ENCODE peak calls at places on chromosomes 4 and X, in five cellular contexts. W is PC-3, C is neural progenitor cell, U is GM23338, O is HCT116. R is an unnamed sample.

GRCh38 chrX:43165343-43165920 is 387.5 kb upstream of the PPP1R2C start:
- DNase-seq in W (no peak), C (no peak), U (no peak), O (no peak), R (no peak)

GRCh38 chrX:8988456-8988855 is 45.5 kb downstream of the FAM9B start:
- DNase-seq in W (peak), C (peak), U (peak), O (no peak), R (peak)

GRCh38 chrX:51158261-51158660 is 174.4 kb upstream of the NUDT10 start:
- DNase-seq in W (no peak), C (no peak), U (no peak), O (no peak), R (no peak)

GRCh38 chr4:139011220-139011950 is 4.2 kb upstream of the NOCT start:
- DNase-seq in W (no peak), C (no peak), U (no peak), O (no peak), R (peak)

GRCh38 chr4:788636-789297 is 37.2 kb downstream of the CPLX1 start:
- DNase-seq in W (no peak), C (no peak), U (no peak), O (no peak), R (no peak)

GRCh38 chr4:76589402-76589801 is 154.4 kb downstream of the SHROOM3 start:
- DNase-seq in W (peak), C (peak), U (peak), O (no peak), R (peak)

GRCh38 chr4:10639100-10639499 is 45.5 kb downstream of the CLNK start:
- DNase-seq in W (peak), C (peak), U (no peak), O (no peak), R (no peak)

GRCh38 chr4:137677851-137678250 is 145.6 kb upstream of the PCDH18 start:
- DNase-seq in W (peak), C (no peak), U (no peak), O (no peak), R (no peak)

GRCh38 chr4:147749811-147750321 is 18.0 kb downstream of the ARHGAP10 start:
- DNase-seq in W (no peak), C (peak), U (no peak), O (no peak), R (no peak)

GRCh38 chr4:123661080-123661737 is 264.6 kb downstream of the SPRY1 start:
- DNase-seq in W (peak), C (no peak), U (peak), O (peak), R (peak)

DNA sequence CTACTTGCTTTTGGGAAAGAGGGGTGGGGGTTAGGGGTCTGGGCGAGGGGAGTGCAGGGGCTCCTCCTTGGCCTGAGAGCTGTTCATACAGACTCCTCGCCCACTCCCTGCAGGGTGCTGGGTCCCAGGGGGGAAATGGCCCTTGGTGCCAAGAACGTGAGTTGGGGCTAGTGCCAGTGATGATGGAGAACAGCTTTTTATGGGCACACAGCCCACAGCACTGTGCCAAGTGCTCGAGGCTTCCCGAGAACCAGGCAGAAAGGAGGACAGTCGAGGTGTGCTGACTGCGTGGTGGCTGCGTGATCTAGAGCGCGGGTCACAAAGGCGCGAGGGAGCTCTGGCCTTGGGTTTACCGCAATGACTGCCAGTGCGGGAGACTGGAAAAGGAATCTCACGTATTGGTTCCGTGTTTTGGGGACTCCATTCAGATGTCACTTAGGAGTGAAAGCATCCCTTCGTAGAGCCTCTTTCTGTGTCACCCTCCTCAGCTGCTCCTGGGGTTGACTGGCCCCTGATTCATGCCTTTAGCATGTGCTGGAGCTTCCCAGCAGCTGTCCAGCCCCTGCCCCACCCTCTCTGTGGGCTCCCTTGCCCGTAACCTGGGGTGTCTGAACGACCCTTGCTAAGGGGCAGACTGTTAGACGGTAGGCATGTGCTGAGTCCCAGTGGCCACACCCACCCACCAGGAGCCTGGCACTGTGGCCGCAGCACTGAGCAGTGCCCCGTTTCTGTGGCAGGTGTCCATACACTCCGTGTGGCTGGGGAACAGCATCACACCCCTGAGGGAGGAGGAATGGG is 20.9 kb upstream of the MSANTD1 start:
- DNase-seq in W (no peak), C (no peak), U (no peak), O (no peak), R (no peak)
- TF ChIP-seq EZH2phosphoT487 in W (no peak), C (no peak), U (no peak), O (no peak), R (no peak)

GRCh38 chr4:126954537-126955291 is 678.0 kb upstream of the INTU start:
- DNase-seq in W (no peak), C (peak), U (no peak), O (no peak), R (no peak)

GRCh38 chr4:126955292-126956191 is 677.2 kb upstream of the INTU start:
- DNase-seq in W (no peak), C (no peak), U (peak), O (no peak), R (no peak)

GRCh38 chr4:126957555-126958440 is 675.0 kb upstream of the INTU start:
- DNase-seq in W (no peak), C (no peak), U (no peak), O (no peak), R (no peak)

GRCh38 chr4:126958482-126958881 is 674.3 kb upstream of the INTU start:
- DNase-seq in W (no peak), C (no peak), U (no peak), O (no peak), R (no peak)

DNA sequence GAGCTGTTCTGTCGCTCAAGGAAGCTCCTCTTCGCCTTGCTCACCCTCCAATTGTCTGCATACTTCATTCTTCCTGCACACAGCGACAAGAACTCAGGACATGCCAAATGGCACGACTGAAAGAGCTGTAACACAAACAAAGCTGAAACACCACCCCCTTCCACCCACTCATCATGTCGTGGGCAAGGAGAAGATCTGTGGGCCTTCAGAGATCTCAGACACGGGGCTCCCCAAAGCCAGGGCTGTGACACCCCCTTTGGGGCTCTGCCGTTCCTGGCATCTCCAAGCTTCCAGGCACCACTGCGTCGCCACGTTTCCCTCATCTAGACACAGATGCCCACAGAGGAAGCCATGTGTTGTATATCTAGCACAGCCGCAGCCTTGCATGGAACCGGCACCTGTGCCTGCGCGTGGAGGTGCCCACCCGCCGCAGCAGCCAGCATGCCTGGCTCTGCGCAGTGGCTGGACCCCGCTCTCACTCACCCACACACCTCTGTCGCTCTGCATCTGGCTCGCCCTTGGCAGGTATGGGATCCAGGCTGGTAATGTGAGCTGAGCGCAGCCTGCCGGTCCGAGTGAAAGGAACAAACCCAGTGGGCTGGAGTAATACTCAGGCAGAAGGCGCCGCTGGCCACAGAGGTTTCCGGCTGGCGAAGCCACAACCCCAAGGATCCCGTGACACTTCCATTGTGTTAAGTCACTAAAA is 676.4 kb upstream of the INTU start:
- DNase-seq in W (no peak), C (no peak), U (no peak), O (no peak), R (no peak)
- H2AFZ ChIP-seq in W (no peak), C (no peak), U (peak), O (no peak), R (no peak)

DNA sequence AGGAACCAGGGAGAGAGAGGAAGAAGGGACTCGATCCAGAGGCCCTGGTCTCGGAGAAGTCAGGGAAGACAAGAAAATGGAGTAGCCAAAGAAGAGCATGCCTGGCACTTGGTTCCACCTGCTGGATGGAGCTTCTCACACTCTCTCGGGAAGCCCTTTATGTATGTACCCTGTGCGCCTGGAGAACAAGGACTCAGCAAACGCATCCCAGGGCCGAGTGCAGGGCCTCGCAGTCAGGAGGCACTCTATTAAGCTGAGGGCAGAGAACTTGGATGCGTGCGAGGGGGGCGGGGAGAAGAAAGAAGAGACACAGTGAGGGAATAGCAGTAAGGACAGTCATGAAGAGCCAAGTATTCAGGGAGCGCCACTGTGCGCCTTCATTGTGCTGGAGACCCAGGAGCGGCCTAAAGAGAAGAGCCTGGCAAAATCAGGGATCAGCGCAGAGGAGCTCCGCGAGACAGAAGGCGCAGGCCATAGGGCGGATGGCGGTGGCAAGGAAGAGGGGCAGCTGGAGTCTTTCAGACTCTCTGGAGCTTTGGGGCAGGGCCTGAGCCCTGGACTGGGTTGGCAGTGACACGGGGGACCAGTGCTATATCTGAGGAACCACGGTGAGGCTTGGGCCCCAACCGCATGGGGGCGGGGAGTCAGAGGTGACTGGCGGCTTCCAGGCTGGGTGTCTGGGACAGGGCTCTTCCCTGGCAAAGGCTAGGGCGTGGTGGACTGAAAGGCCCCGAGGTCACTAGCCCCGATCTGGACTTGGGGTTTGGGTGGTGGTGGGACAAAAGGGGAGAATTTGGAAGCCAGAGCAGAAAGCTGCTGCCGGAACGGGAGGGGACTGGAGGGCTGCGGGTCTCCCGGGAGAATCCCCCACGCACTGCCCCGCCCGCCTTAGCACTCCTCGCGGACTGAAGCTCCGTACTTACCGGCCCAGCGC is 1.9 kb upstream of the SEPTIN6 start:
- DNase-seq in W (no peak), C (peak), U (peak), O (no peak), R (peak)
- TF ChIP-seq CTCF in W (no peak), C (no peak), U (peak), O (no peak), R (no peak)

DNA sequence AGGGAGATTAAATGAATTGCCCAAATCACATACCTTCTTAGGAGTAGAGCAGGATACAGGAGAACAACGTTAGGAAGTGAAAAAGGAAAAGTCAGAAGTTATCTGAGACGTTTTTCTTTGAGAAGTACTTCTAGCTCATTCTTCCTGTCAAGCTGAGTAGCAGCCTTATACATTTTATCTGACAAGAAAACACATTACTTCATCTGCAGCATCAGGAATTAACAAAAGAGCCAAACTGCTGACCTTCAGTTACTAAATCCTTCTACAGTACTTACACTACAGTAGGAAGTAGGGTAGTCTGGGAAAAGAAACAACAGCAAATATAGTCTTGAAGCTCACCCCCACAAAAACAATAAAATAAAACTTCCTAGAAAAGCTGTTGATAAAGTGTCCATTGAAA is 57.0 kb downstream of the ATP11C start:
- DNase-seq in W (no peak), C (no peak), U (no peak), O (no peak), R (no peak)
- TF ChIP-seq EZH2phosphoT487 in W (no peak), C (no peak), U (no peak), O (no peak), R (no peak)

DNA sequence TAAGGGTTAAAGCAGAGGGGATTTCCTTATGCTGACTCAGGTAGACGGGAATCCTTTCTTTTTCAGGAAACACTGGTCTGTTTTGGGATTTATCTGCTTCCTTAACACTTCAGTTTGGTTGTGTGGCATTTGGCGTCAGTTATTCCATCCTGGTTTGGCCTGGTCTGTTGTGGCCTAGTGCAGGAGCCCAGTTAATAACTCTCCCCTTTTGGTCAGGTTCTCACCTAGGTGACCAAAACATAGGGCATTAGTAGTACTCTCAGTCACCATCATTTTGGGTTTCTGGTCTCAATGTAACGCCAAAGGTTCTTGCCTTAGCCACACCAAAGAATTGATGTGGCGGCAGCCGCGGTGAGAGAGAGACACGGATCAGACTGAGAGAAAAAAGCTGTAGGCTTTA is 39.7 kb upstream of the IL9R start:
- DNase-seq in W (no peak), C (no peak), U (no peak), O (no peak), R (no peak)
- H2AFZ ChIP-seq in W (no peak), C (no peak), U (no peak), O (no peak), R (no peak)

DNA sequence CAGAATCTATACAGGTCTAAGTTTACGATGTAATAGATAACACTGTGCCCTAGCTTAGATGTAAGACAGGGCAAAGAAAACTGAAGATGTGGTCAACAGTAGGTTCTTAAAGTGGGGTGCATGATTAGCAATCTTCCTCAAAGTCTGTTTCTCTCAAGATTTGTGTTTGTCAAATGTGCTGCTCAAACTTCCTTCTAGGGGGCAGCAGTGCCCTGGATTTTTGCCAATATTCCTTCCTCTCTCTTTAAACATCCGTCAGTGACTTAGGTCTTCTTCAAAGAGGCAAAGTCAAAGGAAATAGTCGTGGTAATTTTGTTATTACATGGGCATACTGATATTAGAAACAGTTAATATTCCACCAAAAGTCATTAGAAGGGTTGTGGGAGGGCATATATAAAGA is 4.2 kb upstream of the PDHA2 start:
- DNase-seq in W (peak), C (peak), U (peak), O (peak), R (peak)
- TF ChIP-seq CTCF in W (peak), C (peak), U (peak), O (peak), R (peak)

DNA sequence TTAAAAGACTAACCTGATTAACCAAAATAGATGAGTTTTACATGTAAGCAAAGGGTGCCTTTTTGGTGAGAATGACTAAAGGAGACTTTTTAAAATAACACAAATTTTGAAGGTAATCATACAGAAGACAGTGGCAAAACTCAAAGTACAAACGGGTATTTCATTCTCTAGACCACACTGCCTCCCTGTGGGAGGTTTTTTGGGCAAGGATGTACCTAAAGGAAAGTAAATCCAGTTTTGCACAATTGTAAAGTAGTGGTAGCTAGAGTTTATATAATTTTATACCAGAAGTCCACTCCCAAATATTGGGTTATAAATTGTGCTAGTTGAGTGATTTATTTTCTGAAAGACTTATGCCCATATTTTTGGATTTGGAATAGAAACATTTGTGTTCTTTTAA is 201.0 kb downstream of the PAPSS1 start:
- DNase-seq in W (peak), C (peak), U (peak), O (peak), R (peak)
- TF ChIP-seq EZH2phosphoT487 in W (no peak), C (no peak), U (no peak), O (no peak), R (no peak)

DNA sequence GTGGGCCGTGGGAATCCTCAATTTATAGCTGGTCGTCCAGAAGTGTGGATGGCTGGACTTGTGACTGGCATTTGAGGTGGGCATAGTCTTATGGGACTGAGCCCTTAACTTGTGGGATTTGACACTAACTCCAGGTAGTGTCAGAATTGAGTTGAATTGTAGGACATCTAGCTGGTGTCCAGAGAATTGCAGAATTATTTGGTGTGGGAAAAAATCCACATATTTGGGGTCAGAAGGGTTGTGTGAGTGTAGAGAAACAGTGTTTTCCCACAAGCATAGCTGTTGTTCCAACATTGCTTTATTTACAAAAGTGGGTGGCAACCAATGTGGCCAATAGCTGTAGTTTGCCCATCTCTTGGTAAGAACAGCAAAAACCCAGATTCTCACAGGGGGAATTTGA is 91.3 kb downstream of the MOSPD2 start:
- DNase-seq in W (peak), C (no peak), U (no peak), O (peak), R (no peak)
- H2AFZ ChIP-seq in W (peak), C (no peak), U (no peak), O (peak), R (no peak)

DNA sequence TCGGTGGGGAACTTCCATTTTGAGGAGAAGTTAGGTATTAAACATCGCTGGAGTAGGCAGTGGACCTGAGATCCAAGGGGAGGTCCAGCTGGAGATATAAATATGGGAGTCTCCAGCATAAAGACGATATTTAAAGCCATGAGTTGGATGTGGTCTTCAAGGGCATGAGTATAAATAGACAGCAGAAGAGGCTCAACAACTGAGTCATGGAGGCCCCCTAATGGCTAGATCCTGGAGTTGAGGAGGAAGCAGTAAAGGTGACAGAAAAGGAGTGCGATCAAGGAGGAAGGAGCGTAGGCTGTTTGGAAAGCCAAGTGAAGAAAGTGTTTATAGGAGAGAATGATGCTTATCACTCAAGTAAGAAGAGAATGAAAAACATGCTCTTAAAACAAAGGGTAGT is 18.1 kb upstream of the APBB2 start:
- DNase-seq in W (no peak), C (no peak), U (peak), O (no peak), R (no peak)
- TF ChIP-seq CTCF in W (no peak), C (no peak), U (peak), O (peak), R (no peak)

R was measured in hepatocyte.